ENCODE peak calls at places on chromosome 4, in four cellular contexts. One of them, this sample, is unnamed.

GRCh38 chr4:48290146-48290772 is 20.6 kb upstream of the TEC start:
- DNase-seq in NAMALWA: peak
- DNase-seq in tibial nerve: no peak
- DNase-seq in mesenchymal stem cell: no peak
- DNase-seq in this sample: peak

GRCh38 chr4:184475096-184475461 is 729 bp upstream of the IRF2 start:
- DNase-seq in NAMALWA: peak
- DNase-seq in tibial nerve: peak
- DNase-seq in mesenchymal stem cell: peak
- DNase-seq in this sample: peak

GRCh38 chr4:10017037-10017893 is 4.0 kb downstream of the SLC2A9 start:
- DNase-seq in NAMALWA: no peak
- DNase-seq in tibial nerve: no peak
- DNase-seq in mesenchymal stem cell: no peak
- DNase-seq in this sample: no peak

GRCh38 chr4:478373-478772 is 20.6 kb downstream of the ZNF721 start:
- DNase-seq in NAMALWA: no peak
- DNase-seq in tibial nerve: no peak
- DNase-seq in mesenchymal stem cell: peak
- DNase-seq in this sample: no peak

GRCh38 chr4:118881512-118882146 is 7.0 kb upstream of the SYNPO2 start:
- DNase-seq in NAMALWA: no peak
- DNase-seq in tibial nerve: no peak
- DNase-seq in mesenchymal stem cell: no peak
- DNase-seq in this sample: no peak

GRCh38 chr4:41323706-41324105 is 67.0 kb downstream of the UCHL1 start:
- DNase-seq in NAMALWA: no peak
- DNase-seq in tibial nerve: no peak
- DNase-seq in mesenchymal stem cell: peak
- DNase-seq in this sample: peak

GRCh38 chr4:137621056-137621455 is 88.8 kb upstream of the PCDH18 start:
- DNase-seq in NAMALWA: no peak
- DNase-seq in tibial nerve: no peak
- DNase-seq in mesenchymal stem cell: peak
- DNase-seq in this sample: no peak

GRCh38 chr4:73416423-73417087 is 12.5 kb downstream of the ALB start:
- DNase-seq in NAMALWA: no peak
- DNase-seq in tibial nerve: no peak
- DNase-seq in mesenchymal stem cell: no peak
- DNase-seq in this sample: no peak

GRCh38 chr4:185717018-185717726 is 94.8 kb downstream of the SORBS2 start:
- DNase-seq in NAMALWA: no peak
- DNase-seq in tibial nerve: no peak
- DNase-seq in mesenchymal stem cell: no peak
- DNase-seq in this sample: no peak

GRCh38 chr4:168183717-168184571 is 91.6 kb downstream of the ANXA10 start:
- DNase-seq in NAMALWA: peak
- DNase-seq in tibial nerve: no peak
- DNase-seq in mesenchymal stem cell: peak
- DNase-seq in this sample: peak

GRCh38 chr4:5992171-5993062 is 25.8 kb downstream of the C4orf50 start:
- DNase-seq in NAMALWA: peak
- DNase-seq in tibial nerve: no peak
- DNase-seq in mesenchymal stem cell: no peak
- DNase-seq in this sample: no peak

GRCh38 chr4:16067515-16067914 is 16.3 kb downstream of the PROM1 start:
- DNase-seq in NAMALWA: no peak
- DNase-seq in tibial nerve: no peak
- DNase-seq in mesenchymal stem cell: no peak
- DNase-seq in this sample: no peak

GRCh38 chr4:120927758-120928409 is 5.4 kb upstream of the PRDM5 start:
- DNase-seq in NAMALWA: no peak
- DNase-seq in tibial nerve: no peak
- DNase-seq in mesenchymal stem cell: no peak
- DNase-seq in this sample: no peak

GRCh38 chr4:120633810-120634209 is 288.7 kb downstream of the PRDM5 start:
- DNase-seq in NAMALWA: no peak
- DNase-seq in tibial nerve: no peak
- DNase-seq in mesenchymal stem cell: no peak
- DNase-seq in this sample: no peak

GRCh38 chr4:58074382-58074781 is 964.2 kb upstream of the IGFBP7 start:
- DNase-seq in NAMALWA: no peak
- DNase-seq in tibial nerve: no peak
- DNase-seq in mesenchymal stem cell: no peak
- DNase-seq in this sample: no peak

GRCh38 chr4:69881173-69881773 is 21.3 kb upstream of the SULT1E1 start:
- DNase-seq in NAMALWA: peak
- DNase-seq in tibial nerve: no peak
- DNase-seq in mesenchymal stem cell: peak
- DNase-seq in this sample: peak

GRCh38 chr4:47650584-47651130 is 165.6 kb downstream of the ATP10D start:
- DNase-seq in NAMALWA: no peak
- DNase-seq in tibial nerve: no peak
- DNase-seq in mesenchymal stem cell: peak
- DNase-seq in this sample: no peak

GRCh38 chr4:123072060-123072459 is 149.7 kb upstream of the NUDT6 start:
- DNase-seq in NAMALWA: no peak
- DNase-seq in tibial nerve: no peak
- DNase-seq in mesenchymal stem cell: no peak
- DNase-seq in this sample: no peak

GRCh38 chr4:1177274-1178141 is 5.1 kb upstream of the SPON2 start:
- DNase-seq in NAMALWA: no peak
- DNase-seq in tibial nerve: no peak
- DNase-seq in mesenchymal stem cell: no peak
- DNase-seq in this sample: no peak

GRCh38 chr4:28225005-28225404 is 1364.4 kb downstream of the STIM2 start:
- DNase-seq in NAMALWA: peak
- DNase-seq in tibial nerve: no peak
- DNase-seq in mesenchymal stem cell: peak
- DNase-seq in this sample: no peak

GRCh38 chr4:5460106-5460801 is 248.1 kb downstream of the EVC2 start:
- DNase-seq in NAMALWA: peak
- DNase-seq in tibial nerve: no peak
- DNase-seq in mesenchymal stem cell: peak
- DNase-seq in this sample: peak

GRCh38 chr4:12555011-12555410 is 929.1 kb downstream of the RAB28 start:
- DNase-seq in NAMALWA: no peak
- DNase-seq in tibial nerve: no peak
- DNase-seq in mesenchymal stem cell: peak
- DNase-seq in this sample: no peak

GRCh38 chr4:105352826-105353225 is 121.0 kb downstream of the PPA2 start:
- DNase-seq in NAMALWA: no peak
- DNase-seq in tibial nerve: no peak
- DNase-seq in mesenchymal stem cell: peak
- DNase-seq in this sample: no peak

GRCh38 chr4:87103691-87104187 is 116.7 kb downstream of the KLHL8 start:
- DNase-seq in NAMALWA: no peak
- DNase-seq in tibial nerve: no peak
- DNase-seq in mesenchymal stem cell: peak
- DNase-seq in this sample: no peak

GRCh38 chr4:150886597-150886996 is 128.5 kb downstream of the LRBA start:
- DNase-seq in NAMALWA: no peak
- DNase-seq in tibial nerve: no peak
- DNase-seq in mesenchymal stem cell: peak
- DNase-seq in this sample: no peak

GRCh38 chr4:101958547-101958946 is 168.0 kb downstream of the BANK1 start:
- DNase-seq in NAMALWA: no peak
- DNase-seq in tibial nerve: no peak
- DNase-seq in mesenchymal stem cell: no peak
- DNase-seq in this sample: no peak

GRCh38 chr4:22315643-22316042 is 200.2 kb downstream of the ADGRA3 start:
- DNase-seq in NAMALWA: no peak
- DNase-seq in tibial nerve: no peak
- DNase-seq in mesenchymal stem cell: no peak
- DNase-seq in this sample: peak

GRCh38 chr4:73538162-73538561 is 56.6 kb downstream of the AFM start:
- DNase-seq in NAMALWA: no peak
- DNase-seq in tibial nerve: no peak
- DNase-seq in mesenchymal stem cell: no peak
- DNase-seq in this sample: no peak

GRCh38 chr4:36399762-36400353 is 118.4 kb downstream of the DTHD1 start:
- DNase-seq in NAMALWA: peak
- DNase-seq in tibial nerve: peak
- DNase-seq in mesenchymal stem cell: no peak
- DNase-seq in this sample: peak

GRCh38 chr4:142566780-142567179 is 279.3 kb downstream of the INPP4B start:
- DNase-seq in NAMALWA: no peak
- DNase-seq in tibial nerve: no peak
- DNase-seq in mesenchymal stem cell: no peak
- DNase-seq in this sample: no peak

GRCh38 chr4:11223261-11223660 is 205.4 kb downstream of the HS3ST1 start:
- DNase-seq in NAMALWA: no peak
- DNase-seq in tibial nerve: no peak
- DNase-seq in mesenchymal stem cell: no peak
- DNase-seq in this sample: no peak

This sample was measured in KBM-7.